ENCODE peak calls at places on chromosomes 13 and 19, in five cellular contexts. D, L, J, Z and R are unnamed samples. For H3K4me1, the result is how much of the 10 kb centered on the place peaks cover.

GRCh38 chr13:61255035-61255796 is 160.4 kb downstream of the PCDH20 start:
- DNase-seq in D (peak), Z (no peak), L (no peak), J (peak), R (no peak)

GRCh38 chr13:40494932-40495619 is 171.4 kb downstream of the FOXO1 start:
- DNase-seq in J (no peak), Z (no peak), L (no peak), D (no peak), R (no peak)

GRCh38 chr19:29753190-29753933 is 38.3 kb upstream of the C19orf12 start:
- DNase-seq in L (no peak), J (no peak), D (no peak), Z (no peak), R (peak)

GRCh38 chr13:66530686-66531085 is 699.5 kb downstream of the PCDH9 start:
- DNase-seq in Z (no peak), J (no peak), L (no peak), D (no peak), R (no peak)

GRCh38 chr19:38974599-38975213 is 836 bp downstream of the FBXO17 start:
- DNase-seq in J (no peak), L (no peak), Z (no peak), D (peak), R (no peak)

GRCh38 chr13:76503756-76504155 is 382.4 kb downstream of the KCTD12 start:
- DNase-seq in L (no peak), J (peak), Z (no peak), D (no peak), R (no peak)

GRCh38 chr13:51246411-51247298 is 24.5 kb downstream of the FAM124A start:
- DNase-seq in L (peak), J (no peak), D (no peak), Z (peak), R (no peak)

GRCh38 chr13:113050856-113051431 is 54.6 kb upstream of the F7 start:
- DNase-seq in Z (peak), D (no peak), J (no peak), L (peak), R (peak)

GRCh38 chr13:100124265-100124664 is 35.4 kb downstream of the PCCA start:
- DNase-seq in D (no peak), J (no peak), L (no peak), Z (no peak), R (no peak)

GRCh38 chr19:38666662-38667448 is 19.4 kb downstream of the ACTN4 start:
- DNase-seq in L (peak), J (peak), Z (no peak), D (peak), R (no peak)

GRCh38 chr19:29113838-29114237 is 99.1 kb downstream of the UQCRFS1 start:
- DNase-seq in J (no peak), Z (no peak), L (no peak), D (no peak), R (no peak)

GRCh38 chr13:99693351-99693750 is 192.1 kb downstream of the TM9SF2 start:
- DNase-seq in D (no peak), J (no peak), L (no peak), Z (no peak), R (no peak)

GRCh38 chr13:49954674-49955455 is 18.7 kb upstream of the SPRYD7 start:
- DNase-seq in D (no peak), L (no peak), Z (no peak), J (no peak), R (no peak)

GRCh38 chr13:113545931-113546516 is 38.5 kb upstream of the TFDP1 start:
- DNase-seq in D (no peak), L (no peak), Z (no peak), J (no peak), R (peak)

GRCh38 chr13:62512194-62513141 is 1096.8 kb upstream of the PCDH20 start:
- DNase-seq in D (peak), J (peak), L (peak), Z (no peak), R (no peak)

GRCh38 chr13:24864579-24864978 is 100.6 kb downstream of the RNF17 start:
- DNase-seq in D (no peak), L (no peak), Z (no peak), J (no peak), R (no peak)

GRCh38 chr13:75329723-75330122 is 152.2 kb downstream of the TBC1D4 start:
- DNase-seq in J (no peak), Z (no peak), D (no peak), L (no peak), R (no peak)

GRCh38 chr13:75329097-75329496 is 152.9 kb downstream of the TBC1D4 start:
- DNase-seq in Z (no peak), D (no peak), L (no peak), J (no peak), R (no peak)

GRCh38 chr13:75330770-75331169 is 151.2 kb downstream of the TBC1D4 start:
- DNase-seq in D (no peak), J (no peak), Z (no peak), L (no peak), R (no peak)

GRCh38 chr13:75333103-75333502 is 148.9 kb downstream of the TBC1D4 start:
- DNase-seq in D (no peak), Z (no peak), J (no peak), L (no peak), R (no peak)

DNA sequence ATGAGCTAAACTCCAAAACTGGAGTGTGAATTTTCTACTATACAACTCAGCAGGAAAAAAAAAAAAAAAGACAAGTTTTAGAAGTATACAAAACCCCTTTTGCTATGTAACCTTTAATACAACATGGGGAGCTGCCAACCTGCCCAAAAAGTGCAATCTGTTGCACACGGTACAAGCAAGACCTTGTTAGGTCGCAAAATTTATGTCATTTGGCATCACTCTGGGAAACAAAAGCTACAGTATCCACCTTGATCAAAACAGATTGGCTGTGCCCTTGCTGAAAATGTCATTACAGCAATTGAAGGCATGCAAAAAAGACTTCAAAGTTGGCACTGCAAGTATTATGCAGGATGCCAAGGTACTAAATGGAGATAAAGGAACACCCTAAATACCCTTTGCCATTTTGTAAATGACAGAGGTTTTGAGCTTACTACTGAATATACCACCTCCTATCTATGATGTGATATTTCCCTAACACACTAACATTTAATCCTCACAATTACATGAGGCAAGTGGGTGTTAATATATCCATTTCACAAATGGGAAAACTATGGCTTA is 150.1 kb downstream of the TBC1D4 start:
- DNase-seq in J (no peak), D (no peak), Z (no peak), L (no peak), R (no peak)
- H3K4me1 ChIP-seq in J (under half), D (under half), Z (under half), L (under half), R (under half)

GRCh38 chr19:35008891-35009341 is 8.8 kb downstream of the GRAMD1A start:
- DNase-seq in D (no peak), Z (peak), J (no peak), L (peak), R (no peak)
- H3K27ac ChIP-seq in D (no peak), Z (peak), J (no peak), L (no peak), R (peak)

DNA sequence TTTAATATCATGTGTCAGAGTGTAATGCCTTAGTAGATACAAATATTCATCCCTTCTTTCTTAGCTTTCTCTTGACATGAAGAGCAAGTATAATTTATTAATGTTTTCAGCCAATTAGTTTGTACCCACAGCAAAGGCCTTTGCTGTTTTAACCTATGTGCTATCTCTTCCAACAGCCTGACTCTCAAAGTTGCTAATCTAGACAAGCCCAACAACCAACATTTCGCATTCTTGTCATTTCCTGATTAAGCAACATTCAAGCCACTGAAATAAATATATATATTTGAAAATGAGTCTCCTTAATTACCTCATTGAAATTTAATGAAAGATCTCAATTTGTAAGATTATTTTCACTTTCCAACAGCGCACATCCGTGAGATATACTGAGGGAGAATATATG is 18.5 kb downstream of the EPSTI1 start:
- DNase-seq in J (no peak), Z (no peak), D (peak), L (no peak), R (no peak)
- H3K4me1 ChIP-seq in J (under half), Z (under half), D (under half), L (under half), R (under half)

DNA sequence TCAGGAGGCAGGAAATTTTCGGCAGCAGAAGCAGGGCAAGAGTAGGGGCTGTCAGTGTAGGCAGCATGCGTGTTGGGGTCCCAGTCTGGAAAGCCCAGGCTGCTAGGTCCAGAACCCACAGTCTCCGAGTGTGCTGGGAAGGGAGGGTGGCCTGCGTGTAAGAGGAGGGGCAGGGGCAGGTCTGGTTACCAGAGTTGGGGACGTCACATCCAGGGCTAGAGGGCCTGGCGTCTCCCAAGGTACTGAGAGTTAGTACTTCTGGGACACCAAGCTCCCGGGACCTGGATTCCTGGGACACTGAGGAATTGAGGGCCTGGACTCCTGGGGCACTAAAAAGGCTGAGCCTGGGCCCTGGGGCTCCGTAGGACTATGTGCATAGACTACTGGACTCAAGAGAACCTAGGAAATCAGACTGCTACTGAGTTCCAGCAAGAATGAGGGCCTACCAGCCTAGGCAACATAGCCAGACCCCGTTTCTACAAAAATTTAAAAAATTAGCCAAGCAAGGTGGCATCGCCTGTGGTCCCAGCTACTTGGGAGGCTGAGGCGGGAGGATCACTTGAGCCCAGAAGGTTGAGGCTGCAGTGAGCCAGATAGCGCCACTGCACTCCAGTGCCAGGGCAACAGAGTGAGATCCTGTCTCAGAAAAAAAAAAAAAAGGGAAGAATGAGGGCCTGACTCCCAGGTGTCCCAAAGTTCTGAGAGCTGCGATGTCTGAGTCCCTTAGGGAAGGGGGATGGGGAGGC is 2.5 kb downstream of the NFKBID start:
- DNase-seq in L (no peak), J (no peak), D (no peak), Z (no peak), R (no peak)
- H3K27ac ChIP-seq in L (no peak), J (peak), D (no peak), Z (peak), R (peak)